ENCODE peak calls at places on chromosomes 1 and 21, in eight cellular contexts. J is GM23338, Z is GM23248, X is hepatocyte, L is fibroblast of lung, B is astrocyte, G is K562, C is IMR-90. N is an unnamed sample.

GRCh38 chr1:247337250-247337746 is 5.6 kb upstream of the ZNF496 start:
- DNase-seq in X (no peak), G (no peak), L (no peak), J (no peak), Z (peak; percentile 24), C (peak; percentile 28), B (no peak), N (no peak)

GRCh38 chr1:87794788-87795614 is 466.3 kb downstream of the LMO4 start:
- DNase-seq in Z (peak; percentile 73), X (peak; percentile 62), B (peak; percentile 82), C (peak; percentile 87), L (peak; percentile 67), J (no peak), G (no peak), N (no peak)

GRCh38 chr1:203291201-203292096 is 13.9 kb upstream of the BTG2 start:
- DNase-seq in J (no peak), B (no peak), G (no peak), X (peak; percentile 84), L (no peak), Z (no peak), C (no peak), N (no peak)

GRCh38 chr1:41412748-41413147 is 51.5 kb downstream of the FOXO6 start:
- DNase-seq in L (no peak), B (no peak), J (no peak), X (no peak), C (no peak), Z (no peak), G (no peak), N (no peak)

GRCh38 chr1:63874278-63874880 is 100.6 kb downstream of the ROR1 start:
- DNase-seq in X (no peak), B (peak; percentile 78), L (no peak), J (no peak), G (no peak), Z (peak; percentile 46), C (peak; percentile 12), N (no peak)

GRCh38 chr1:234933475-234933874 is 195.2 kb downstream of the TOMM20 start:
- DNase-seq in J (no peak), B (peak; percentile 61), Z (peak; percentile 90), X (no peak), C (peak; percentile 69), L (peak; percentile 67), G (no peak), N (no peak)

GRCh38 chr1:45044916-45045315 is 32.9 kb downstream of the UROD start:
- DNase-seq in G (no peak), J (no peak), C (no peak), L (no peak), Z (no peak), B (peak; percentile 43), X (no peak), N (no peak)

GRCh38 chr1:187646536-187647128 is 817.9 kb downstream of the PLA2G4A start:
- DNase-seq in C (peak; percentile 3), J (no peak), Z (no peak), L (no peak), B (no peak), X (no peak), G (no peak), N (no peak)

GRCh38 chr1:30732277-30732996 is 9.1 kb upstream of the MATN1 start:
- DNase-seq in J (no peak), G (no peak), X (no peak), L (no peak), Z (peak; percentile 23), C (peak; percentile 18), B (peak; percentile 68), N (peak; percentile 25)

GRCh38 chr1:211734791-211735190 is 59.4 kb upstream of the NEK2 start:
- DNase-seq in B (no peak), L (no peak), G (no peak), J (no peak), Z (no peak), X (no peak), C (no peak), N (no peak)

GRCh38 chr1:3169621-3170356 is 100.8 kb downstream of the PRDM16 start:
- DNase-seq in J (no peak), G (no peak), C (no peak), Z (no peak), X (no peak), L (no peak), B (no peak), N (peak; percentile 55)
- H3K27ac ChIP-seq in J (no peak overlapping the region), G (no peak overlapping the region), C (no peak overlapping the region), Z (no peak overlapping the region), X (peak overlapping the region; percentile 92), L (no peak overlapping the region), B (no peak overlapping the region), N (no peak overlapping the region)

DNA sequence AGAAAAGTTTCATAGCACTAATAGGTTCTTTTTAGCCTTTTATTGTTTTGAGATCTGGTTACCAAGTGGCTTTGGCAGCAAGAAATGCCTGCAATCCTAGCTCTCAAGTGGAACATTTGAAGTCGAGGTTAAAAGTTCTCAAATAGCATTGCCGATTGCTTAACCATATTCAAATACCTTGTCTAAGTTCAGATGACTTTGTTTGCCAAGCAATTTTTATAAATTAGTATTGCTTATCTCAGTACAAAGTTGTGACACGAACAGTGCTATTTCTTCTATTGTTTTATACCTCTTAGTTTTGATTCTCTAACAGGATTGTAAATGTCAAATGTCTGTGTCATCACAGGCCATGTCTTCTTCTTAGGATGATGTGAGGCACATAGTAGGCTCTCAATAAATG is 633.3 kb downstream of the PTPRC start:
- DNase-seq in L (peak; percentile 82), Z (peak; percentile 74), X (peak; percentile 8), B (peak; percentile 97), J (no peak), G (no peak), C (peak; percentile 74), N (no peak)
- H3K4me2 ChIP-seq in L (no peak overlapping the region), Z (peak overlapping the region; percentile 71), X (no peak overlapping the region), B (peak overlapping the region; percentile 67), J (no peak overlapping the region), G (no peak overlapping the region), C (peak overlapping the region; percentile 42), N (no peak overlapping the region)

GRCh38 chr1:9835404-9835757 is 11.6 kb upstream of the CLSTN1 start:
- DNase-seq in C (no peak), X (no peak), J (no peak), G (no peak), Z (no peak), L (no peak), B (no peak), N (no peak)
- H3K27ac ChIP-seq in C (no peak overlapping the region), X (no peak overlapping the region), J (no peak overlapping the region), G (no peak overlapping the region), Z (no peak overlapping the region), L (no peak overlapping the region), B (no peak overlapping the region), N (no peak overlapping the region)

DNA sequence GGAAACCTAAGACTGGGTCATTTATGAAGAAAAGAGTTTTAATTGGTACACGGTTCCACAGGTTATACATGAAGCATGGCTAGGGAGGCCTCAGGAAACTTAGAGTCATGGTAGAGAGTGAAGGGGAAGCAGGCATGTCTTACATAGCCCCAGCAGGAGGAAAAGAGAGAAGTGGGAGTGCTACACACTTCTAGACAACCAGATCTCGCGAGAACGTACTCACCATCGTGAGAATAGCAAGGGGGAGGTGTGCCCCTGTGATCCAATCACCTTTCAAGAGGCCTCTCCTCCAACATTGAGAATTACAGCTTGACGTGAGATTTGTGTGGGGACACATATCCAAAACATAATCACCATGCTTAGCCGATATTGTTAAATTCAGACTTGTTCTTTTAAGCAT is 62.8 kb downstream of the DYRK1A start:
- DNase-seq in X (no peak), J (no peak), G (no peak), C (no peak), L (no peak), Z (no peak), B (no peak), N (no peak)
- H3K4me2 ChIP-seq in X (no peak overlapping the region), J (no peak overlapping the region), G (no peak overlapping the region), C (no peak overlapping the region), L (no peak overlapping the region), Z (no peak overlapping the region), B (no peak overlapping the region), N (no peak overlapping the region)

GRCh38 chr1:155127105-155127671 is 488 bp upstream of the EFNA1 start:
- DNase-seq in C (peak; percentile 57), L (peak; percentile 66), X (peak; percentile 88), B (peak; percentile 36), G (no peak), J (peak; percentile 80), Z (peak; percentile 50), N (peak; percentile 55)
- H3K27ac ChIP-seq in C (no peak overlapping the region), L (no peak overlapping the region), X (peak overlapping the region; percentile 97), B (no peak overlapping the region), G (no peak overlapping the region), J (no peak overlapping the region), Z (no peak overlapping the region), N (no peak overlapping the region)

DNA sequence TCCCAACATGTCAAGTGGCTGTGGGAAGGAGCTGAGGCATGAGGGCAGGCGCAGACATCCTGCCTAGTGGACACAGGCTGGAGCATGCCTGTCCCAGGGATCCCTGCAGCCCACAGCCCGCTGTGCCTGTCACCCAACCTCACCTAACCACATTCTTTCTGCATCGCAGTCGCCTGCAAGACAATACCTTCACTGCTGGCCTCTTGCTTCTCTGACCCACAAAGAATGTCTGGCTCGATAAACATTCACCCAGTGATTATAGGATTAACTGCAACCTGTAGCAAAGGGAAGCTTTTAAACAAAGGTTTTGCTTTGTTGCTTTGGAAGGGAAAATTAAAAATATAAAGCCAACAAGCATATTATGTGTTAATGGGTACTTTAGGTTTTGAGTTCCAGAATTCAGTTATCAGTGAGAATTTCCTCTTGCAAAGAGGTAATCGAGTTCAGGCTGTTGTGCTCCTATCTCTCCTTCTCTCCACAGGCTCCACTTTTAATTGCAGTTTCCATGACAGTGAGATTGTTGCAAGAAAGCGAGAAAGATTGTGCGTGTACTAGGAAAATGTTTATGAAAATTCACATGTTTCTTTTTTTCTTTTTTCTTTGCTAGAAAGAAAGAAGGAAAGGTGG is 40.0 kb upstream of the ZNF648 start:
- DNase-seq in J (peak; percentile 94), L (no peak), B (peak; percentile 5), G (no peak), X (peak; percentile 62), Z (no peak), C (no peak), N (peak; percentile 88)
- H3K4me2 ChIP-seq in J (peak overlapping the region; percentile 46), L (no peak overlapping the region), B (no peak overlapping the region), G (no peak overlapping the region), X (peak overlapping the region; percentile 63), Z (no peak overlapping the region), C (no peak overlapping the region), N (peak overlapping the region; percentile 74)

N was measured in neural progenitor cell.